ENCODE peak calls at places on chromosome 12, in eight cellular contexts. B is transverse colon, L is WERI-Rb-1, N is fibroblast of lung, E is GM12865, H is cardiac fibroblast, V is MM.1S, K is AG09309. F is an unnamed sample.

GRCh38 chr12:11836282-11836963 is 186.9 kb downstream of the ETV6 start:
- DNase-seq in H (no peak), V (peak; percentile 79), N (no peak), E (peak; percentile 98), L (no peak), K (no peak), B (peak; percentile 71), F (no peak)

GRCh38 chr12:119989619-119990381 is 764 bp downstream of the BICDL1 start:
- DNase-seq in V (peak; percentile 61), H (peak; percentile 63), K (peak; percentile 4), E (peak; percentile 81), L (peak; percentile 22), N (peak; percentile 73), B (peak; percentile 86), F (peak; percentile 47)

GRCh38 chr12:5442251-5443006 is 10.5 kb downstream of the NTF3 start:
- DNase-seq in H (peak; percentile 68), N (peak; percentile 57), B (no peak), V (peak; percentile 28), K (peak; percentile 46), L (peak; percentile 56), E (peak; percentile 21), F (peak; percentile 58)

GRCh38 chr12:56261503-56262230 is 3.5 kb upstream of the ANKRD52 start:
- DNase-seq in N (peak; percentile 80), L (no peak), B (peak; percentile 38), V (no peak), E (no peak), K (peak; percentile 55), H (peak; percentile 82), F (no peak)

GRCh38 chr12:10235761-10236631 is 23.3 kb downstream of the GABARAPL1 start:
- DNase-seq in K (no peak), N (peak; percentile 25), E (peak; percentile 60), H (peak; percentile 56), V (peak; percentile 57), B (no peak), L (peak; percentile 23), F (no peak)

GRCh38 chr12:12723681-12724420 is 6.7 kb downstream of the CDKN1B start:
- DNase-seq in B (peak; percentile 54), N (peak; percentile 39), K (no peak), H (peak; percentile 36), V (peak; percentile 52), E (peak; percentile 54), L (no peak), F (no peak)

GRCh38 chr12:92509156-92509758 is 193.5 kb upstream of the PLEKHG7 start:
- DNase-seq in L (no peak), E (no peak), H (peak; percentile 5), K (no peak), V (no peak), B (no peak), N (peak; percentile 26), F (no peak)

GRCh38 chr12:94336201-94336915 is 123.3 kb downstream of the CEP83 start:
- DNase-seq in N (no peak), E (no peak), H (peak; percentile 65), B (no peak), V (no peak), K (no peak), L (no peak), F (no peak)

GRCh38 chr12:121214855-121215745 is 5.2 kb downstream of the P2RX4 start:
- DNase-seq in V (peak; percentile 72), L (no peak), H (peak; percentile 90), B (no peak), E (peak; percentile 40), K (peak; percentile 79), N (peak; percentile 87), F (peak; percentile 61)

GRCh38 chr12:50275545-50275944 is 7.8 kb downstream of the LIMA1 start:
- DNase-seq in K (no peak), B (peak; percentile 86), H (no peak), V (no peak), E (no peak), L (no peak), N (no peak), F (no peak)

GRCh38 chr12:87368259-87368658 is 660.9 kb downstream of the C12orf50 start:
- DNase-seq in N (no peak), H (no peak), B (no peak), E (no peak), L (no peak), V (no peak), K (no peak), F (no peak)

GRCh38 chr12:109609256-109609821 is 35.7 kb downstream of the MVK start:
- DNase-seq in L (no peak), B (no peak), K (no peak), N (no peak), E (no peak), V (no peak), H (no peak), F (no peak)

GRCh38 chr12:25992026-25992782 is 33.7 kb downstream of the RASSF8 start:
- DNase-seq in N (peak; percentile 54), V (no peak), K (no peak), B (no peak), E (no peak), L (no peak), H (no peak), F (no peak)

GRCh38 chr12:321606-322326 is 59.1 kb upstream of the SLC6A13 start:
- DNase-seq in N (no peak), V (no peak), L (no peak), B (no peak), H (peak; percentile 37), K (no peak), E (no peak), F (no peak)

GRCh38 chr12:46445093-46445492 is 72.5 kb upstream of the SLC38A2 start:
- DNase-seq in N (no peak), E (no peak), K (no peak), B (no peak), L (no peak), V (no peak), H (no peak), F (no peak)

GRCh38 chr12:132393245-132393795 is 63.9 kb upstream of the GALNT9 start:
- DNase-seq in K (no peak), V (no peak), B (peak; percentile 2), E (no peak), H (peak; percentile 17), L (no peak), N (no peak), F (no peak)

GRCh38 chr12:47408171-47408871 is 297.5 kb downstream of the RPAP3 start:
- DNase-seq in N (no peak), K (no peak), B (peak; percentile 16), H (peak; percentile 20), L (no peak), E (peak; percentile 62), V (peak; percentile 73), F (no peak)

GRCh38 chr12:24879644-24880043 is 69.3 kb downstream of the BCAT1 start:
- DNase-seq in B (no peak), K (no peak), H (no peak), L (no peak), N (peak; percentile 26), V (no peak), E (no peak), F (no peak)

GRCh38 chr12:8554451-8555195 is 13.9 kb upstream of the CLEC4E start:
- DNase-seq in E (no peak), B (no peak), L (no peak), N (peak; percentile 60), K (no peak), V (no peak), H (peak; percentile 61), F (peak; percentile 39)

GRCh38 chr12:112798019-112798760 is 6.6 kb downstream of the RPH3A start:
- DNase-seq in H (no peak), E (no peak), K (no peak), L (no peak), V (no peak), B (no peak), N (no peak), F (no peak)

GRCh38 chr12:112328411-112329124 is 53.7 kb downstream of the HECTD4 start:
- DNase-seq in L (no peak), V (no peak), E (no peak), K (no peak), N (no peak), B (no peak), H (no peak), F (no peak)

GRCh38 chr12:107318804-107319535 is 225.6 kb upstream of the CRY1 start:
- DNase-seq in E (no peak), B (peak; percentile 11), V (no peak), K (no peak), N (peak; percentile 79), H (peak; percentile 68), L (peak; percentile 41), F (no peak)

GRCh38 chr12:66548338-66549049 is 130.4 kb downstream of the GRIP1 start:
- DNase-seq in B (no peak), H (no peak), N (no peak), E (peak; percentile 27), L (no peak), V (no peak), K (no peak), F (no peak)
- TF ChIP-seq CTCF in B (no peak), H (no peak), N (no peak), E (peak; percentile 35), L (no peak), V (peak; percentile 17), K (no peak), F (peak; percentile 22)

DNA sequence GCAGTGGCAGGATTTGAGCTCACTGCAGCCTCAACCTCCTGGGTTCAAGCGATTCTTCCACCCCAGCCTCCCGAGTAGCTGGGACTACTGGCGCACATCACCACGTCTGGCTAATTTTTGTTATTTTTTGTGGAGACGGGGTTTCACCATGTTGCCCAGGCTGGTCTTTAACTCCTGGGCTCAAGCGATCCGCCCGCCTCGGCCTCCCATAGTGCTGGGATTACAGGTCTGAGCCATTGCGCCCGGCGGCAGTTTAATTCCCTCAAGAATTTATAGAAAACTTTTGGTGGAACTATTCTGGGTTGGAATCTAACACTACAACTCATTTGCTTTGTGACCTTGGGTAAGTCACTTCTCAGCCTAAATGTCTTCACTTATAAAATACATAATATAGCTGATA is 1.8 kb upstream of the SP1 start:
- DNase-seq in B (no peak), L (peak; percentile 57), K (no peak), E (no peak), V (no peak), H (no peak), N (no peak), F (no peak)
- H3K4me3 ChIP-seq in B (no peak overlapping the region), L (peak overlapping the region; percentile 59), K (no peak overlapping the region), E (no peak overlapping the region), V (no peak overlapping the region), H (no peak overlapping the region), N (no peak overlapping the region), F (no peak overlapping the region)

DNA sequence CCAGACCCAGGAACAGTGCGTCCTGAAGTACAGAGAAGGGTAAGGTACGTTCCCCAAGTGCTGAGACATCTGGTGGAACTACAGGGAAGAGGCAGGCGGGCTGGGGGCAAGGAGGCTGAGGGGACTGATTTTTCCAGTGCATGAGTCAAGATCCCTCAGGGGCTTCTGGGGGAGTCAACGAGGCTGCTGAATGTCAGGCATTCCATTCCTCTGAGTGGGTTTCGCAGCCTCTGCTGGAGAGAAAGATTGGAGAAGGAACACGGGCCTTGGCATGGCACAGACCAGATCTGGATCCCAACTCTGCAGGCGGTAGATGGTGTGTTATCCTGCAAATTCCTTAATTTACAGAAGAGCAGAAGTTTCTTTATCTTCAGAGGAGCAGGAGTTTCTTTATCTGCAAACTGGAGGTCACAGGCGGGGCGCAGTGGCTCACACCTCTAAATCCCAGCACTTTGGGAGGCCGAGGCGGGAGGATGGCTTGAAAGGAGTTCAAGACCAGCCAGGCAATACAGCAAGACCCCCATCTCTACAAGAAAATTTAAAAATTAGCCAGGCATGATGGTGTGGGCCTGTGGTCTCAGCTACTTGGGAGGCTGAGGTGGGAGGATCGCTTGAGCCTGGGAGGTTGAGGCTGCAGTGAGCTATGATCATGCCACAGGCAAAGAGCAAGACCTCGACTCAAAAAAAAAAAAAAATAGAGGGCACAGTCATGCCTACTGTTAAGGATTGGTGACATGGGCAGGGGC is 132.6 kb upstream of the MAP1LC3B2 start:
- DNase-seq in N (peak; percentile 97), B (peak; percentile 27), H (peak; percentile 98), V (no peak), L (no peak), E (no peak), K (peak; percentile 96), F (peak; percentile 96)
- TF ChIP-seq CTCF in N (peak; percentile 22), B (no peak), H (peak; percentile 68), V (no peak), L (no peak), E (no peak), K (peak; percentile 76), F (peak; percentile 74)

GRCh38 chr12:51323966-51324895 is at the start of gene BIN2:
- DNase-seq in B (peak; percentile 74), H (no peak), E (peak; percentile 92), V (peak; percentile 76), K (no peak), L (no peak), N (no peak), F (no peak)
- H3K4me3 ChIP-seq in B (peak within 1 kb of the TSS; percentile 28), H (no peak within 1 kb of the TSS), E (peak within 1 kb of the TSS; percentile 61), V (peak within 1 kb of the TSS; percentile 87), K (no peak within 1 kb of the TSS), L (no peak within 1 kb of the TSS), N (no peak within 1 kb of the TSS), F (no peak within 1 kb of the TSS)